ENCODE peak calls at places on chromosomes 4 and X, in eight cellular contexts. One of them, this sample, is unnamed.

GRCh38 chr4:47876310-47876709 is 38.1 kb downstream of the NFXL1 start:
- DNase-seq in suprapubic skin: no peak
- DNase-seq in endodermal cell: no peak
- DNase-seq in right atrium auricular region: no peak
- DNase-seq in cardiac muscle cell: no peak
- DNase-seq in sigmoid colon: no peak
- DNase-seq in testis: no peak
- DNase-seq in CD8-positive, alpha-beta T cell: no peak
- DNase-seq in this sample: no peak

GRCh38 chrX:9318213-9318612 is 146.6 kb upstream of the TBL1X start:
- DNase-seq in endodermal cell: no peak
- DNase-seq in CD8-positive, alpha-beta T cell: peak
- DNase-seq in cardiac muscle cell: no peak
- DNase-seq in sigmoid colon: no peak
- DNase-seq in testis: no peak
- DNase-seq in right atrium auricular region: no peak
- DNase-seq in suprapubic skin: no peak
- DNase-seq in this sample: no peak

GRCh38 chr4:131309628-131310027 is 1839.5 kb upstream of the PCDH10 start:
- DNase-seq in sigmoid colon: no peak
- DNase-seq in right atrium auricular region: no peak
- DNase-seq in suprapubic skin: no peak
- DNase-seq in endodermal cell: no peak
- DNase-seq in cardiac muscle cell: no peak
- DNase-seq in testis: no peak
- DNase-seq in CD8-positive, alpha-beta T cell: no peak
- DNase-seq in this sample: no peak

GRCh38 chr4:2067446-2068197 is 8.5 kb downstream of the NAT8L start:
- DNase-seq in suprapubic skin: peak
- DNase-seq in testis: no peak
- DNase-seq in cardiac muscle cell: no peak
- DNase-seq in CD8-positive, alpha-beta T cell: no peak
- DNase-seq in sigmoid colon: peak
- DNase-seq in endodermal cell: peak
- DNase-seq in right atrium auricular region: no peak
- DNase-seq in this sample: no peak

GRCh38 chr4:169311643-169312365 is 41.0 kb upstream of the SH3RF1 start:
- DNase-seq in right atrium auricular region: no peak
- DNase-seq in testis: peak
- DNase-seq in CD8-positive, alpha-beta T cell: no peak
- DNase-seq in suprapubic skin: no peak
- DNase-seq in sigmoid colon: no peak
- DNase-seq in endodermal cell: peak
- DNase-seq in cardiac muscle cell: peak
- DNase-seq in this sample: no peak

GRCh38 chr4:148999924-149000323 is 557.7 kb upstream of the NR3C2 start:
- DNase-seq in sigmoid colon: no peak
- DNase-seq in right atrium auricular region: no peak
- DNase-seq in suprapubic skin: no peak
- DNase-seq in endodermal cell: no peak
- DNase-seq in CD8-positive, alpha-beta T cell: no peak
- DNase-seq in testis: no peak
- DNase-seq in cardiac muscle cell: no peak
- DNase-seq in this sample: no peak

GRCh38 chr4:71009796-71010588 is 16.5 kb downstream of the DCK start:
- DNase-seq in suprapubic skin: no peak
- DNase-seq in endodermal cell: no peak
- DNase-seq in CD8-positive, alpha-beta T cell: no peak
- DNase-seq in right atrium auricular region: no peak
- DNase-seq in sigmoid colon: no peak
- DNase-seq in cardiac muscle cell: peak
- DNase-seq in testis: no peak
- DNase-seq in this sample: no peak

GRCh38 chr4:55947254-55947882 is 1.4 kb upstream of the CEP135 start:
- DNase-seq in suprapubic skin: no peak
- DNase-seq in CD8-positive, alpha-beta T cell: no peak
- DNase-seq in sigmoid colon: no peak
- DNase-seq in endodermal cell: no peak
- DNase-seq in cardiac muscle cell: no peak
- DNase-seq in testis: no peak
- DNase-seq in right atrium auricular region: no peak
- DNase-seq in this sample: no peak

GRCh38 chrX:97308161-97308560 is 424.5 kb downstream of the RPA4 start:
- DNase-seq in sigmoid colon: no peak
- DNase-seq in testis: no peak
- DNase-seq in cardiac muscle cell: peak
- DNase-seq in suprapubic skin: no peak
- DNase-seq in right atrium auricular region: no peak
- DNase-seq in CD8-positive, alpha-beta T cell: no peak
- DNase-seq in endodermal cell: no peak
- DNase-seq in this sample: no peak

GRCh38 chrX:153926863-153927685 is 1.0 kb upstream of the ARHGAP4 start:
- DNase-seq in right atrium auricular region: no peak
- DNase-seq in cardiac muscle cell: no peak
- DNase-seq in sigmoid colon: peak
- DNase-seq in endodermal cell: no peak
- DNase-seq in CD8-positive, alpha-beta T cell: peak
- DNase-seq in testis: peak
- DNase-seq in suprapubic skin: no peak
- DNase-seq in this sample: peak
- TF ChIP-seq CTCF in right atrium auricular region: no peak
- TF ChIP-seq CTCF in cardiac muscle cell: no peak
- TF ChIP-seq CTCF in sigmoid colon: no peak
- TF ChIP-seq CTCF in endodermal cell: no peak
- TF ChIP-seq CTCF in CD8-positive, alpha-beta T cell: no peak
- TF ChIP-seq CTCF in testis: no peak
- TF ChIP-seq CTCF in suprapubic skin: no peak
- TF ChIP-seq CTCF in this sample: no peak

DNA sequence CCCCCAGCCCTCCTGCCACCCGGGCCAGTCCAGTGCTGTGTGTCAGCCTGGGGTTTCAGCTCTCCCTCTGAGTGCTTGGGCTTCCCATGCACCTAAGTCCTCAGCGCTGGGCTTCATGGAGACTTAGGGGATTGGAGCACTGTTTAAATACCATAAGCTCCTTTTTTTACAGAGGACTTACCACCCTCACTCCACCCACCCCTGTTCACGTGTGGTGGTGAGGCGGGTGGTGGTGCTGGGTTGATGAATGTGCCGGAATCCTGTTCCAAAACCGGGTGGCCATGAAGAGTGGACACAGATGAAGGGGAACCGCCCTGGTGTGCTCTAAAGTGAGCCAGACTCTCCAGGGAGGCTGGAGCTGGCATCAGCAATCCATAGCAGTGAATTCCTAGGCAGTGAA is 66.8 kb downstream of the PSAPL1 start:
- DNase-seq in suprapubic skin: no peak
- DNase-seq in testis: no peak
- DNase-seq in cardiac muscle cell: no peak
- DNase-seq in right atrium auricular region: no peak
- DNase-seq in CD8-positive, alpha-beta T cell: no peak
- DNase-seq in sigmoid colon: peak
- DNase-seq in endodermal cell: no peak
- DNase-seq in this sample: no peak
- H3K27ac ChIP-seq in suprapubic skin: no peak
- H3K27ac ChIP-seq in testis: no peak
- H3K27ac ChIP-seq in cardiac muscle cell: no peak
- H3K27ac ChIP-seq in right atrium auricular region: no peak
- H3K27ac ChIP-seq in CD8-positive, alpha-beta T cell: no peak
- H3K27ac ChIP-seq in sigmoid colon: no peak
- H3K27ac ChIP-seq in endodermal cell: no peak
- H3K27ac ChIP-seq in this sample: no peak

GRCh38 chrX:79270401-79270800 is 96.7 kb downstream of the ITM2A start:
- DNase-seq in cardiac muscle cell: peak
- DNase-seq in CD8-positive, alpha-beta T cell: peak
- DNase-seq in testis: peak
- DNase-seq in suprapubic skin: no peak
- DNase-seq in endodermal cell: peak
- DNase-seq in right atrium auricular region: no peak
- DNase-seq in sigmoid colon: no peak
- DNase-seq in this sample: peak
- TF ChIP-seq CTCF in cardiac muscle cell: peak
- TF ChIP-seq CTCF in CD8-positive, alpha-beta T cell: peak
- TF ChIP-seq CTCF in testis: no peak
- TF ChIP-seq CTCF in suprapubic skin: no peak
- TF ChIP-seq CTCF in endodermal cell: peak
- TF ChIP-seq CTCF in right atrium auricular region: no peak
- TF ChIP-seq CTCF in sigmoid colon: no peak
- TF ChIP-seq CTCF in this sample: peak

GRCh38 chrX:148501121-148502066 is 977 bp downstream of the AFF2 start:
- DNase-seq in sigmoid colon: no peak
- DNase-seq in CD8-positive, alpha-beta T cell: no peak
- DNase-seq in endodermal cell: peak
- DNase-seq in right atrium auricular region: no peak
- DNase-seq in cardiac muscle cell: peak
- DNase-seq in suprapubic skin: no peak
- DNase-seq in testis: peak
- DNase-seq in this sample: no peak

GRCh38 chrX:148499638-148500427 is 584 bp upstream of the AFF2 start:
- DNase-seq in CD8-positive, alpha-beta T cell: no peak
- DNase-seq in right atrium auricular region: no peak
- DNase-seq in endodermal cell: peak
- DNase-seq in suprapubic skin: no peak
- DNase-seq in cardiac muscle cell: no peak
- DNase-seq in testis: peak
- DNase-seq in sigmoid colon: no peak
- DNase-seq in this sample: no peak

GRCh38 chrX:148498067-148498466 is 2.4 kb upstream of the AFF2 start:
- DNase-seq in right atrium auricular region: no peak
- DNase-seq in cardiac muscle cell: no peak
- DNase-seq in CD8-positive, alpha-beta T cell: no peak
- DNase-seq in testis: no peak
- DNase-seq in sigmoid colon: no peak
- DNase-seq in endodermal cell: no peak
- DNase-seq in suprapubic skin: no peak
- DNase-seq in this sample: no peak

GRCh38 chrX:148504412-148504950 is 4.1 kb downstream of the AFF2 start:
- DNase-seq in cardiac muscle cell: peak
- DNase-seq in testis: no peak
- DNase-seq in endodermal cell: peak
- DNase-seq in suprapubic skin: no peak
- DNase-seq in sigmoid colon: no peak
- DNase-seq in right atrium auricular region: no peak
- DNase-seq in CD8-positive, alpha-beta T cell: no peak
- DNase-seq in this sample: no peak

DNA sequence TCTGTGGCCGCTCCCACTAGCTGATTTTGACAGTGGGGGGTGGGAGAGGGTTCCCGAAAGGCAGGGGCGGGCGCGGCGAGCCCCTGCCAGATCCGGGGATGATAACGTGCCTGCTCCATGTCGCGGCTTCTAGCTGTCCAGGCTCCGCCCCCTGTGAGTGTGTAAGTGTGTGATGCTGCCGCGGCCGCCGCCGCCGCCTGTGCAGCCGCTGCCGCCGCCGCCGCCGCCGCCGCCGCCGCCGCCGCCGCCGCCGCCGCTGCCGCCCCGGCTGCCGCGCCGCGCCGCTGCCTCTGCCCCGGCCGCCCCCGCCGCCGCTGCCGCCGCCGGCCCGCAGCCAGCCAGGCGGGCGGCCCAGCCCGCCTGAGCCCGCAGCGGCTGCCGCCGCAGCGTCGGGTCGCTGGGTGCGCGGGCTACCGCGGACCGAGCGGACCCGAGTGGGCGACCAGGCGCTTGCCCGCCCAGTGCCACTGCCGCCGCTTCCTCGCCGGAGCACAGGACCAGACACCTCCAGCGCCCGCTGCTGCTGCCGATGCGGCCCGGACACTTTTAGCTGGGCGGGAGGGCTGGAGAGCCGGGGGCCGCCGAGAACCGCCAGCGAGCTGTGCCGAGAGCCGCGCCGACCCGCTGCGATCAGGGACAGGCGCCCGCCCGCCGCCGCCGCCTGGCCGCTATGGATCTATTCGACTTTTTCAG is at the start of gene AFF2:
- DNase-seq in testis: peak
- DNase-seq in sigmoid colon: no peak
- DNase-seq in cardiac muscle cell: peak
- DNase-seq in suprapubic skin: no peak
- DNase-seq in CD8-positive, alpha-beta T cell: peak
- DNase-seq in right atrium auricular region: no peak
- DNase-seq in endodermal cell: peak
- DNase-seq in this sample: peak
- H3K27ac ChIP-seq in testis: peak
- H3K27ac ChIP-seq in sigmoid colon: no peak
- H3K27ac ChIP-seq in cardiac muscle cell: no peak
- H3K27ac ChIP-seq in suprapubic skin: peak
- H3K27ac ChIP-seq in CD8-positive, alpha-beta T cell: no peak
- H3K27ac ChIP-seq in right atrium auricular region: no peak
- H3K27ac ChIP-seq in endodermal cell: no peak
- H3K27ac ChIP-seq in this sample: no peak

GRCh38 chrX:153644356-153645125 is 2.5 kb upstream of the DUSP9 start:
- DNase-seq in testis: no peak
- DNase-seq in suprapubic skin: no peak
- DNase-seq in endodermal cell: peak
- DNase-seq in CD8-positive, alpha-beta T cell: no peak
- DNase-seq in cardiac muscle cell: peak
- DNase-seq in right atrium auricular region: no peak
- DNase-seq in sigmoid colon: peak
- DNase-seq in this sample: no peak
- TF ChIP-seq CTCF in testis: no peak
- TF ChIP-seq CTCF in suprapubic skin: no peak
- TF ChIP-seq CTCF in endodermal cell: peak
- TF ChIP-seq CTCF in CD8-positive, alpha-beta T cell: no peak
- TF ChIP-seq CTCF in cardiac muscle cell: no peak
- TF ChIP-seq CTCF in right atrium auricular region: no peak
- TF ChIP-seq CTCF in sigmoid colon: no peak
- TF ChIP-seq CTCF in this sample: no peak

DNA sequence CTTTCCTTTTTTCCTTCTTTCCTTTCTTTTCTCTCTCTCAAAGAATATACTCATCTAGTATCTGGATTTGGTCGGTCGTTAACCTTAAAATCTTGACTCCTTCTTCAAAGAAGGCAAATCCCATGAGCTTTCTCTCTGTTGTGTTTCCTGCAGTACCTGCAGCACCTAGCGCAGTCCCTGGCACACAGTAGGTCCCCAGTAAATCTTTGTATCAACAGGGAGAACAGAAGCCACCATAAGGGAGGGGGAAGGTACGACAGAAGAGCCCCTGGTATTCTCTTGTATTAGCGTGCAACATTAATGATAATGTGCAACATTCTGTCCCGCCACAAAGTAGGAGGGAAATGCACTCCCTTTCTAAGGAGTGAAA is 133.5 kb downstream of the AMELX start:
- DNase-seq in CD8-positive, alpha-beta T cell: no peak
- DNase-seq in right atrium auricular region: no peak
- DNase-seq in endodermal cell: no peak
- DNase-seq in suprapubic skin: no peak
- DNase-seq in cardiac muscle cell: no peak
- DNase-seq in sigmoid colon: no peak
- DNase-seq in testis: no peak
- DNase-seq in this sample: no peak
- H3K27ac ChIP-seq in CD8-positive, alpha-beta T cell: no peak
- H3K27ac ChIP-seq in right atrium auricular region: peak
- H3K27ac ChIP-seq in endodermal cell: no peak
- H3K27ac ChIP-seq in suprapubic skin: peak
- H3K27ac ChIP-seq in cardiac muscle cell: no peak
- H3K27ac ChIP-seq in sigmoid colon: peak
- H3K27ac ChIP-seq in testis: peak
- H3K27ac ChIP-seq in this sample: no peak

DNA sequence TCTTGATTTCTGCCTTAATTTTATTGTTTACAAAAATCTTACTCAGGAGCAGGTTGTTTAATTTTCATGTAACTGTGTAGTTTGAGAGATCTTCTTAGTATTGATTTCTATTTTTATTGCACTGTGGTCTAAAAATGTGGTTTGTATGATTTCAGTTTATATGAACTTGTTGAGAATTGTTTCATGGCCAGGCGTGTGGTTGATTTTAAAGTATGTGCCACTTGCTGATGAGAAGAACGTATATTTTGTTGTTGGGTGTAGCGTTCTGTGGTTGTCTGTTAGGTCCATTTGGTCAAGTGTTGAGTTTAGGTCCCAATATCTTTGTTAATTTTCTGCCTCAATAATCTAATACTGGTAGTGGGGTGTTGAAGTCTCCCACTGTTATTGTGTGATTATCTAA is 996.8 kb downstream of the PCDH19 start:
- DNase-seq in right atrium auricular region: no peak
- DNase-seq in cardiac muscle cell: no peak
- DNase-seq in CD8-positive, alpha-beta T cell: no peak
- DNase-seq in testis: no peak
- DNase-seq in sigmoid colon: no peak
- DNase-seq in suprapubic skin: no peak
- DNase-seq in endodermal cell: no peak
- DNase-seq in this sample: no peak
- TF ChIP-seq CTCF in right atrium auricular region: no peak
- TF ChIP-seq CTCF in cardiac muscle cell: no peak
- TF ChIP-seq CTCF in CD8-positive, alpha-beta T cell: no peak
- TF ChIP-seq CTCF in testis: no peak
- TF ChIP-seq CTCF in sigmoid colon: no peak
- TF ChIP-seq CTCF in suprapubic skin: no peak
- TF ChIP-seq CTCF in endodermal cell: no peak
- TF ChIP-seq CTCF in this sample: no peak

This sample was measured in CD4-positive, alpha-beta T cell.